ENCODE peak calls at places on chromosomes 5 and 9, in four cellular contexts. N is HEK293T, W is RCC 7860, E is breast epithelium. K is an unnamed sample.

GRCh38 chr9:108094676-108094993 is 605.1 kb upstream of the KLF4 start:
- DNase-seq in E (no peak), N (no peak), W (no peak), K (no peak)

GRCh38 chr9:133738806-133739150 is 626 bp upstream of the SARDH start:
- DNase-seq in N (no peak), W (no peak), E (no peak), K (no peak)

GRCh38 chr5:179261301-179262125 is 83.7 kb downstream of the ADAMTS2 start:
- DNase-seq in N (no peak), W (no peak), E (peak), K (no peak)

GRCh38 chr5:909086-909485 is 16.4 kb downstream of the TRIP13 start:
- DNase-seq in E (peak), W (no peak), N (no peak), K (no peak)

GRCh38 chr5:17400724-17401508 is 97.1 kb upstream of the TAF11L2 start:
- DNase-seq in W (no peak), E (no peak), N (no peak), K (no peak)

GRCh38 chr5:32090026-32090754 is 83.9 kb downstream of the GOLPH3 start:
- DNase-seq in W (no peak), E (no peak), N (no peak), K (no peak)

GRCh38 chr5:176590035-176590729 is 19.8 kb downstream of the GPRIN1 start:
- DNase-seq in N (no peak), W (no peak), E (no peak), K (no peak)

GRCh38 chr9:87382902-87383301 is 114.8 kb upstream of the DAPK1 start:
- DNase-seq in N (no peak), W (peak), E (no peak), K (no peak)

GRCh38 chr5:14685757-14686156 is 21.2 kb downstream of the OTULIN start:
- DNase-seq in E (no peak), W (peak), N (peak), K (peak)

GRCh38 chr5:15992918-15993317 is 186.7 kb downstream of the MARCHF11 start:
- DNase-seq in E (no peak), N (no peak), W (peak), K (peak)

GRCh38 chr9:129868033-129868395 is 32.8 kb downstream of the USP20 start:
- DNase-seq in E (no peak), W (no peak), N (no peak), K (no peak)

GRCh38 chr5:135864503-135865443 is 30.3 kb downstream of the SLC25A48 start:
- DNase-seq in N (no peak), W (no peak), E (no peak), K (no peak)

GRCh38 chr5:109479260-109479860 is 69.6 kb upstream of the PJA2 start:
- DNase-seq in E (no peak), W (peak), N (no peak), K (peak)

GRCh38 chr5:110917161-110917875 is 154.2 kb upstream of the TSLP start:
- DNase-seq in E (no peak), N (no peak), W (peak), K (peak)

GRCh38 chr5:83066548-83067110 is 10.6 kb downstream of the TMEM167A start:
- DNase-seq in N (no peak), E (no peak), W (no peak), K (no peak)

GRCh38 chr9:125407974-125408900 is 146.6 kb downstream of the GAPVD1 start:
- DNase-seq in N (peak), W (peak), E (peak), K (peak)

GRCh38 chr9:18256574-18256973 is 217.4 kb upstream of the ADAMTSL1 start:
- DNase-seq in N (no peak), E (no peak), W (no peak), K (no peak)

GRCh38 chr5:168123853-168124528 is 167.5 kb upstream of the WWC1 start:
- DNase-seq in W (no peak), N (no peak), E (no peak), K (no peak)

GRCh38 chr9:92033307-92033706 is 81.9 kb downstream of the SPTLC1 start:
- DNase-seq in N (no peak), E (no peak), W (no peak), K (no peak)

GRCh38 chr5:71891856-71892255 is 172.8 kb downstream of the CARTPT start:
- DNase-seq in E (peak), W (no peak), N (no peak), K (peak)

GRCh38 chr5:134873987-134874830 is at the start of gene TXNDC15:
- DNase-seq in E (peak), N (peak), W (peak), K (peak)

GRCh38 chr5:139392324-139392677 is 2.6 kb upstream of the MZB1 start:
- DNase-seq in E (no peak), W (no peak), N (no peak), K (no peak)

GRCh38 chr9:73995836-73996235 is 501.3 kb upstream of the RORB start:
- DNase-seq in N (no peak), E (no peak), W (no peak), K (no peak)

GRCh38 chr5:178351221-178351825 is 118.7 kb upstream of the PHYKPL start:
- DNase-seq in N (no peak), E (no peak), W (no peak), K (no peak)

GRCh38 chr5:3029396-3029795 is 277.9 kb upstream of the IRX2 start:
- DNase-seq in N (no peak), W (no peak), E (no peak), K (no peak)

GRCh38 chr5:143128412-143129071 is 274.9 kb downstream of the NR3C1 start:
- DNase-seq in E (no peak), W (no peak), N (peak), K (no peak)

GRCh38 chr9:129567842-129568559 is 52.9 kb downstream of the C9orf50 start:
- DNase-seq in E (no peak), W (peak), N (no peak), K (peak)

GRCh38 chr5:107542428-107542827 is 128.3 kb downstream of the EFNA5 start:
- DNase-seq in E (peak), N (peak), W (peak), K (peak)

GRCh38 chr5:177035982-177036381 is 13.5 kb downstream of the ZNF346 start:
- DNase-seq in E (no peak), W (no peak), N (no peak), K (no peak)

GRCh38 chr9:96771124-96771523 is 6.8 kb downstream of the ZNF510 start:
- DNase-seq in N (no peak), W (no peak), E (no peak), K (no peak)